ENCODE peak calls at places on chromosomes 5 and 9, in nine cellular contexts. X is adrenal gland, J is tibial nerve, V is A549, T is heart right ventricle, A is SK-N-SH, Y is hepatocyte, Z is cardiac muscle cell, K is stomach. I is an unnamed sample.

GRCh38 chr9:114341152-114341830 is 11.6 kb downstream of the ORM2 start:
- DNase-seq in X (no peak), J (no peak), V (no peak), T (no peak), A (no peak), Y (no peak), Z (no peak), K (no peak), I (no peak)

GRCh38 chr9:83473488-83473971 is 64.7 kb downstream of the FRMD3 start:
- DNase-seq in X (no peak), J (no peak), V (no peak), T (no peak), A (no peak), Y (peak; percentile 33), Z (peak; percentile 46), K (no peak), I (no peak)

GRCh38 chr5:115262405-115263247 is at the start of gene PGGT1B:
- DNase-seq in X (peak; percentile 76), J (peak; percentile 53), V (peak; percentile 54), T (peak; percentile 80), A (peak; percentile 90), Y (peak; percentile 78), Z (peak; percentile 71), K (peak; percentile 77), I (peak; percentile 66)

GRCh38 chr5:149408252-149409099 is 29.4 kb upstream of the IL17B start:
- DNase-seq in X (no peak), J (no peak), V (no peak), T (no peak), A (no peak), Y (no peak), Z (no peak), K (no peak), I (no peak)

GRCh38 chr5:172725785-172726184 is 45.2 kb downstream of the DUSP1 start:
- DNase-seq in X (no peak), J (no peak), V (no peak), T (no peak), A (no peak), Y (no peak), Z (no peak), K (no peak), I (no peak)

GRCh38 chr9:84405666-84406065 is 65.1 kb upstream of the SLC28A3 start:
- DNase-seq in X (no peak), J (no peak), V (no peak), T (no peak), A (no peak), Y (no peak), Z (no peak), K (no peak), I (no peak)

GRCh38 chr5:34533582-34534236 is 122.4 kb upstream of the RAI14 start:
- DNase-seq in X (no peak), J (no peak), V (no peak), T (no peak), A (no peak), Y (no peak), Z (no peak), K (no peak), I (no peak)

GRCh38 chr5:14871084-14871572 is 450 bp downstream of the ANKH start:
- DNase-seq in X (peak; percentile 16), J (no peak), V (no peak), T (peak; percentile 34), A (no peak), Y (peak; percentile 42), Z (no peak), K (no peak), I (peak; percentile 38)

GRCh38 chr9:6907772-6908381 is 150.1 kb downstream of the KDM4C start:
- DNase-seq in X (peak; percentile 25), J (no peak), V (peak; percentile 15), T (no peak), A (no peak), Y (peak; percentile 36), Z (peak; percentile 63), K (no peak), I (peak; percentile 17)

GRCh38 chr9:121313458-121314152 is 45.6 kb downstream of the GSN start:
- DNase-seq in X (no peak), J (no peak), V (no peak), T (no peak), A (no peak), Y (no peak), Z (no peak), K (no peak), I (no peak)

DNA sequence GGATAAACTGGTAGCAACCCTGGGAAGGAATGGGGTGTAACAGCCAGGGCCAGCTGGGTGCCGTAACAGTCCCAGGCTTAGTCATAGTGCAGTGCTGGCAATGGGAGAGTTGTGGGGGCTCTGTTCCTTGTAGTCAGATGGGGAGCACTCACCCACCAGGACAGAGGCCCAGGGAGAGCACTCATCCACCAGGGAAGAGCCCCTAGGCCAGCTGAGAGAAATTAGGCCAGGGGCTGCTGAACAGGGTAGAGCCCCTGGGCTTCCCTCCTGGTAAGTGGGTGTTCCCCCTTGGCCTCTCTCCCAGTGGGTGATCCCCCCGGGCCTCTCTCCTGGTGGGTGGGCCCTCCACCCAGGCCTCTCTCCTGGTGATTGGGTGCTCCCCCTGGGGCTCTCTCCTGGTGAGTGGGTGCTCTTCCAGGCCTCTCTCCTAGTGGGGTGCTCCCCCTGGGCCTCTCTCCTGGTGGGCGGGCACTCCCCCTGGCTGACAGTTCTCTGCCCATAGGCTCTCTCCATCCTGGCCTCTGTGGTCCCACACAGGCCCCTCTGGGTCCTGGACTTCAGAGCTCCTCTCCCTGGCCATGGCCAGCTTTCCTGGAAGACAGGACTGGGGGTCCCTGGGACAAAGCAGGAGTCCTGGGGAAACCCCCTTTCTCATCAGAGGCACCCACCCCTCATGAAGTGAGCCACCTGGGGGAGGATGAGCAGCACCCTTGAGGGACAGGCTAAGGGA is 13.4 kb downstream of the FGD3 start:
- DNase-seq in X (no peak), J (no peak), V (no peak), T (no peak), A (no peak), Y (no peak), Z (no peak), K (peak; percentile 11), I (no peak)
- H3K4me1 ChIP-seq in X (no peaks in the 10 kb centered on the region), J (no peaks in the 10 kb centered on the region), V (no peaks in the 10 kb centered on the region), T (peaks cover 6% of the 10 kb centered on the region), A (no peaks in the 10 kb centered on the region), Y (peaks cover 7% of the 10 kb centered on the region), Z (no peaks in the 10 kb centered on the region), K (peaks cover 5% of the 10 kb centered on the region), I (peaks cover 7% of the 10 kb centered on the region)

DNA sequence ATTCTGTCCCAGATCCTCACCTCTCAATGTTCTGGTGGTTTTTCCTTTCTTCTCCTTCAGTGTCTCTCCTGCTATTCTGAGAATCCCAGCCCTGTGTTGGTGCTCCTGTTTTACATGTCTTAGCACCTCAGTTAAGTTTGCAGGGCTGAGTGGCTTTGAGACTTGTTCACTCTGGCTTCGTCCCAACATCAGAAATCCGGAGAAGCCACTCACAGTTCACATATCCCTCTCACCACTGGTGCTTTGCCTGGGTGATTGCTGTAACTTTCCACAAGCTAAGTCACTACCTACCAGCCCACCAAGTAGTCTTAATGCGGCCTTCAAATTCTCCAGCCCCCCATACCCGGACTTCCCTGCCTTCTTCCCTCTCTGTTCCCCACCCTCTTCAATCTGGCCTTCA is 40.2 kb downstream of the CYFIP2 start:
- DNase-seq in X (no peak), J (no peak), V (no peak), T (no peak), A (no peak), Y (no peak), Z (no peak), K (no peak), I (no peak)
- TF ChIP-seq CTCF in X (no peak), J (no peak), V (no peak), T (no peak), A (no peak), Y (no peak), Z (no peak), K (no peak), I (no peak)

GRCh38 chr5:140342896-140343295 is 3.5 kb downstream of the HBEGF start:
- DNase-seq in X (no peak), J (no peak), V (no peak), T (no peak), A (no peak), Y (no peak), Z (no peak), K (no peak), I (no peak)
- H3K4me1 ChIP-seq in X (peaks cover 19% of the 10 kb centered on the region), J (peaks cover 35% of the 10 kb centered on the region), V (peaks cover 29% of the 10 kb centered on the region), T (peaks cover 92% of the 10 kb centered on the region), A (peaks cover 35% of the 10 kb centered on the region), Y (peaks cover 12% of the 10 kb centered on the region), Z (peaks cover 4% of the 10 kb centered on the region), K (peaks cover 94% of the 10 kb centered on the region), I (peaks cover 24% of the 10 kb centered on the region)

DNA sequence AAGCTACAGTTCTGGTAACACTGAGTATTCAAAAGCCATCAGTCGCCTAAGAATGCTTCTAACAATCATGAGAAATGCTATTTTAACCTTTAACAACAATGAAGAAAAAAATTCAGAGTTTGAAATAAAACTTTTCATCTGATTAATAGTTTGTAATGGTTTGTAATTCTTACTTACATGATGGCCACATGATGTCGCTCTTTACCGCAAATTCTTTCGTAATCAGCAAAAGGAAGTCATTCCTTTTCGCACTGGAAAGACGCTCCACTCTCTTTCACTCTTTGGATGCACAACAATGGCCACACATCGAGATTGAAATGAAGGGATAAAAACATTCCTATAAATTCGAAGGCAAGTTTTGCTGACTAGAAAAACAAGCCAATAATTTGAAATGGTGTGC is at the start of gene PCDHA7:
- DNase-seq in X (no peak), J (no peak), V (no peak), T (no peak), A (no peak), Y (no peak), Z (peak; percentile 34), K (no peak), I (no peak)
- TF ChIP-seq CTCF in X (no peak), J (no peak), V (peak; percentile 23), T (no peak), A (no peak), Y (no peak), Z (no peak), K (no peak), I (peak; percentile 5)

GRCh38 chr9:92749071-92749933 is 15.3 kb downstream of the BICD2 start:
- DNase-seq in X (no peak), J (no peak), V (no peak), T (no peak), A (peak; percentile 63), Y (no peak), Z (no peak), K (no peak), I (no peak)

GRCh38 chr9:92747459-92748232 is 17.0 kb downstream of the BICD2 start:
- DNase-seq in X (no peak), J (no peak), V (no peak), T (no peak), A (no peak), Y (no peak), Z (no peak), K (no peak), I (no peak)

GRCh38 chr9:92748233-92748497 is 16.5 kb downstream of the BICD2 start:
- DNase-seq in X (no peak), J (no peak), V (no peak), T (no peak), A (no peak), Y (no peak), Z (no peak), K (no peak), I (no peak)

GRCh38 chr9:92752812-92753404 is 11.7 kb downstream of the BICD2 start:
- DNase-seq in X (no peak), J (no peak), V (no peak), T (no peak), A (no peak), Y (no peak), Z (no peak), K (no peak), I (no peak)

GRCh38 chr9:92749934-92750315 is 14.7 kb downstream of the BICD2 start:
- DNase-seq in X (no peak), J (no peak), V (no peak), T (no peak), A (no peak), Y (no peak), Z (peak; percentile 43), K (no peak), I (no peak)
- H3K4me1 ChIP-seq in X (peaks cover 8% of the 10 kb centered on the region), J (peaks cover 33% of the 10 kb centered on the region), V (peaks cover 24% of the 10 kb centered on the region), T (peaks cover 79% of the 10 kb centered on the region), A (no peaks in the 10 kb centered on the region), Y (no peaks in the 10 kb centered on the region), Z (peaks cover 16% of the 10 kb centered on the region), K (peaks cover 32% of the 10 kb centered on the region), I (peaks cover 26% of the 10 kb centered on the region)